ENCODE peak calls at places on chromosomes 7 and 10, in four cellular contexts. One of them, this sample, is unnamed.

GRCh38 chr10:11934262-11934661 is 108.3 kb downstream of the UPF2 start:
- DNase-seq in endothelial cell: no peak
- DNase-seq in heart right ventricle: no peak
- DNase-seq in neural crest cell: no peak
- DNase-seq in this sample: no peak

GRCh38 chr7:145797507-145797906 is 319.1 kb upstream of the CNTNAP2 start:
- DNase-seq in endothelial cell: no peak
- DNase-seq in heart right ventricle: no peak
- DNase-seq in neural crest cell: no peak
- DNase-seq in this sample: no peak

GRCh38 chr10:63866075-63866746 is 345.0 kb downstream of the REEP3 start:
- DNase-seq in endothelial cell: peak
- DNase-seq in heart right ventricle: peak
- DNase-seq in neural crest cell: peak
- DNase-seq in this sample: peak

GRCh38 chr7:104241581-104241980 is 33.8 kb upstream of the ORC5 start:
- DNase-seq in endothelial cell: no peak
- DNase-seq in heart right ventricle: no peak
- DNase-seq in neural crest cell: no peak
- DNase-seq in this sample: no peak

GRCh38 chr10:104452977-104453376 is 99.3 kb downstream of the CFAP58 start:
- DNase-seq in endothelial cell: no peak
- DNase-seq in heart right ventricle: no peak
- DNase-seq in neural crest cell: no peak
- DNase-seq in this sample: no peak

GRCh38 chr10:31554556-31554955 is 235.5 kb downstream of the ZEB1 start:
- DNase-seq in endothelial cell: no peak
- DNase-seq in heart right ventricle: no peak
- DNase-seq in neural crest cell: no peak
- DNase-seq in this sample: no peak

GRCh38 chr7:147305827-147306226 is 1189.2 kb downstream of the CNTNAP2 start:
- DNase-seq in endothelial cell: no peak
- DNase-seq in heart right ventricle: no peak
- DNase-seq in neural crest cell: no peak
- DNase-seq in this sample: no peak

GRCh38 chr10:46094197-46094500 is 48.1 kb upstream of the MSMB start:
- DNase-seq in endothelial cell: no peak
- DNase-seq in heart right ventricle: no peak
- DNase-seq in neural crest cell: no peak
- DNase-seq in this sample: no peak

GRCh38 chr7:51930834-51931233 is 614.2 kb upstream of the COBL start:
- DNase-seq in endothelial cell: no peak
- DNase-seq in heart right ventricle: no peak
- DNase-seq in neural crest cell: no peak
- DNase-seq in this sample: no peak

GRCh38 chr7:19362099-19362498 is 216.9 kb upstream of the FERD3L start:
- DNase-seq in endothelial cell: no peak
- DNase-seq in heart right ventricle: no peak
- DNase-seq in neural crest cell: no peak
- DNase-seq in this sample: no peak

GRCh38 chr10:46028584-46029570 is 1.5 kb downstream of the NCOA4 start:
- DNase-seq in endothelial cell: no peak
- DNase-seq in heart right ventricle: no peak
- DNase-seq in neural crest cell: no peak
- DNase-seq in this sample: no peak

GRCh38 chr7:156005202-156005821 is 193.0 kb upstream of the SHH start:
- DNase-seq in endothelial cell: no peak
- DNase-seq in heart right ventricle: no peak
- DNase-seq in neural crest cell: no peak
- DNase-seq in this sample: no peak

GRCh38 chr7:158663428-158663741 is 41.2 kb downstream of the NCAPG2 start:
- DNase-seq in endothelial cell: no peak
- DNase-seq in heart right ventricle: no peak
- DNase-seq in neural crest cell: no peak
- DNase-seq in this sample: no peak

GRCh38 chr10:105770813-105771212 is 1129.7 kb downstream of the SORCS3 start:
- DNase-seq in endothelial cell: no peak
- DNase-seq in heart right ventricle: no peak
- DNase-seq in neural crest cell: no peak
- DNase-seq in this sample: no peak

DNA sequence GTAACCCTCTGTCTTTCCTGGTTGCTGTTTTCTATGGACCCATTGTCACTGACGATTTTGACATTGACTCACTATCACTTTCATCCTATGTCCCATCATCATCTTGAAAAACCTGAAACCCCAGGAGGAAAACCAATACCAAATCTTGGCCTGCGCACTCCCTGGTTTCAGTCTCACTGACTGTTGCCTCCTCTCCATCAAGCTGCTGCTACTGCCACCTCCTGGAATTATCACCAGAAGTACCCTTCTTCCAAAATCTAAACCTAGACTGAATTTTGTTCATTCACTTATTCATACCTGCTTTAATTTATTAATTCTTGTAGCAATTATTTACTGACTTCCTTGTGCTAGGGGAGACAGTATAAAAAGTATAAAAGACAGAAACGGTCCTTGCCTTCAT is 44.5 kb upstream of the ACBD5 start:
- DNase-seq in endothelial cell: no peak
- DNase-seq in heart right ventricle: no peak
- DNase-seq in neural crest cell: no peak
- DNase-seq in this sample: no peak
- TF ChIP-seq CTCF in endothelial cell: no peak
- TF ChIP-seq CTCF in heart right ventricle: no peak
- TF ChIP-seq CTCF in neural crest cell: no peak
- TF ChIP-seq CTCF in this sample: no peak

GRCh38 chr7:50426280-50427045 is 23.7 kb downstream of the FIGNL1 start:
- DNase-seq in endothelial cell: no peak
- DNase-seq in heart right ventricle: no peak
- DNase-seq in neural crest cell: no peak
- DNase-seq in this sample: no peak
- TF ChIP-seq CTCF in endothelial cell: no peak
- TF ChIP-seq CTCF in heart right ventricle: no peak
- TF ChIP-seq CTCF in neural crest cell: no peak
- TF ChIP-seq CTCF in this sample: no peak

DNA sequence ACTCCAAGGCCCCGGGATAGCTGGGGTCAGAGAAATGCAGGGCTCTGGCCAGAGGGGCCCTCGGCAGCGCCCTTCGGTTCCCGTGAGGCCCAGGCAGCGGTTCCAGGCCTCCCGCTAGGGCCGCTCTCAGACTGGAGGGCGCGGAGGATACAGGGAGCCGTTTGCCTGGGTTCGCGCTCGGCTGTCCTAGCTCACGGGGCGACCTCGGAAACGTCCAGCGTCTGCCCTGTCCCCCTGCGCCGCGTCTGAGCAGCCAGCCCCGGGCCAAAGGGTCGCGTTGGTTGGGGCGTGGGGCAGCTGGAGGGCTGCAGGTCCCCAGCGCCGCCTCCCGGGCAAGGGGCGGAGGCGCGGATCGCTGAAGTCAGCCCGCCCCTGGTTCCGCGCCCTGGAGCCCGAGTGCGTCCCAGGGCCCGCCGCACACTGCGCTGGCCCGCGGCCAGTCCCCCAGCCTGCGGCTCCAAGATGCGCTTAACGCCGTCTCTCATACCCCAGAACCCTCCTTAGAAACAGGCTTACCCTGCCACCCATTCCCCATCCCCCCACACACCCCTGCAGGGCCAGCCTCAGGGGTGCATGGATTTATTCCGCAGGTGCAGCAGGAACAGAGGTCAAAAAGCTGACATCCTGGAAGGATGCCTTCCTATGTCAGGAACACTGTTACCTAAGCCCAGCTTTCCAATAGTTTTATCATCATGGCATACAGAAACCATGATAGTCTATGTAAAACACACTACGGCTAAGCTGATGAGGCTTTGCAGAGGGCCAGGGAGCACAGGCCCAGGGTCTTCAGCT is 22.1 kb upstream of the OPN4 start:
- DNase-seq in endothelial cell: peak
- DNase-seq in heart right ventricle: peak
- DNase-seq in neural crest cell: peak
- DNase-seq in this sample: no peak
- TF ChIP-seq CTCF in endothelial cell: no peak
- TF ChIP-seq CTCF in heart right ventricle: no peak
- TF ChIP-seq CTCF in neural crest cell: peak
- TF ChIP-seq CTCF in this sample: no peak

GRCh38 chr10:47360419-47361040 is 12.4 kb downstream of the RBP3 start:
- DNase-seq in endothelial cell: no peak
- DNase-seq in heart right ventricle: no peak
- DNase-seq in neural crest cell: no peak
- DNase-seq in this sample: no peak
- TF ChIP-seq CTCF in endothelial cell: no peak
- TF ChIP-seq CTCF in heart right ventricle: no peak
- TF ChIP-seq CTCF in neural crest cell: no peak
- TF ChIP-seq CTCF in this sample: no peak

DNA sequence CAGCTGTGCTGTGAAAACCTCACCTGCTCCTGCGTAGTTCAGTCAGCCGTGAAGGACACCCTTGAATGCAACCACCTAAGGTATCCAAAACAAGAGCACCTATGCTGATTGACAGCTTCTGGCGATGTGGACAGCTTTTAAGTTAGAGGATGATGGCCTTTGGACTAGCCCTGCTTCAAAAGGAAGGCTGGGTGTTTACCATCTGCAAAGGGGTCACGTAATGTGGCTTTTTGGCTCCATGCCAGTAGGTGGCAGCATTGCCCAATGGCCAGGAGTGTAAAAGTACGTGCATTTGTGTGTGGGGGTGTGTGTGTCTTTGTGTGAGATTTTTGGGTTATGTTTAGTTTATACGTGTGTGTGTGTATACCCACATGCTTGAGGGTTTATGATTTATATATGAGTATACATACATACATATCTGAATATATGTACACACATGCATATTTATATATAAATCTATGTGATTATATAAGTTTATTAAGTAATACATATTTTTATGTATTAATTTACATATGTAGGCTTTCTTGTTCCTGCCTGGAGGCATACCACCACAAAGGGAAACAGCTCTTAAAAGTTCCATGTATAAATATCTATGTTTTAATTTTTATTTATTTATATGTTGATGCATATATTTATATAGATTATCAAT is 236.3 kb upstream of the ANKRD30A start:
- DNase-seq in endothelial cell: peak
- DNase-seq in heart right ventricle: no peak
- DNase-seq in neural crest cell: peak
- DNase-seq in this sample: no peak
- TF ChIP-seq CTCF in endothelial cell: peak
- TF ChIP-seq CTCF in heart right ventricle: no peak
- TF ChIP-seq CTCF in neural crest cell: peak
- TF ChIP-seq CTCF in this sample: no peak